ENCODE peak calls at places on chromosomes 11 and 22, in six cellular contexts. One of them, this sample, is unnamed.

GRCh38 chr22:37086184-37086583 is 23.3 kb downstream of the TMPRSS6 start:
- DNase-seq in K562: no peak
- DNase-seq in GM12878: no peak
- DNase-seq in HepG2: no peak
- DNase-seq in H1: no peak
- DNase-seq in SK-N-SH: no peak
- DNase-seq in this sample: no peak

GRCh38 chr11:129323896-129324522 is 51.6 kb upstream of the BARX2 start:
- DNase-seq in H1: no peak
- DNase-seq in SK-N-SH: no peak
- DNase-seq in HepG2: peak; percentile 37
- DNase-seq in K562: no peak
- DNase-seq in GM12878: no peak
- DNase-seq in this sample: peak; percentile 78

GRCh38 chr11:15673408-15673811 is 558.7 kb downstream of the INSC start:
- DNase-seq in GM12878: no peak
- DNase-seq in K562: no peak
- DNase-seq in SK-N-SH: no peak
- DNase-seq in H1: no peak
- DNase-seq in HepG2: no peak
- DNase-seq in this sample: no peak

GRCh38 chr11:47399860-47400812 is 8.3 kb upstream of the SLC39A13 start:
- DNase-seq in GM12878: no peak
- DNase-seq in K562: peak; percentile 89
- DNase-seq in HepG2: no peak
- DNase-seq in SK-N-SH: peak; percentile 82
- DNase-seq in H1: no peak
- DNase-seq in this sample: peak; percentile 37

GRCh38 chr11:14193644-14194043 is 165.3 kb downstream of the RRAS2 start:
- DNase-seq in H1: no peak
- DNase-seq in HepG2: no peak
- DNase-seq in K562: no peak
- DNase-seq in SK-N-SH: no peak
- DNase-seq in GM12878: no peak
- DNase-seq in this sample: no peak

GRCh38 chr11:85771568-85771967 is 39.4 kb downstream of the SYTL2 start:
- DNase-seq in GM12878: no peak
- DNase-seq in HepG2: no peak
- DNase-seq in SK-N-SH: no peak
- DNase-seq in H1: no peak
- DNase-seq in K562: no peak
- DNase-seq in this sample: no peak

GRCh38 chr11:8015753-8016239 is 28.7 kb downstream of the EIF3F start:
- DNase-seq in HepG2: no peak
- DNase-seq in K562: no peak
- DNase-seq in SK-N-SH: no peak
- DNase-seq in GM12878: no peak
- DNase-seq in H1: no peak
- DNase-seq in this sample: no peak

GRCh38 chr22:33853200-33854097 is 66.8 kb downstream of the LARGE1 start:
- DNase-seq in HepG2: peak; percentile 19
- DNase-seq in K562: no peak
- DNase-seq in H1: no peak
- DNase-seq in SK-N-SH: peak; percentile 64
- DNase-seq in GM12878: peak; percentile 53
- DNase-seq in this sample: no peak

GRCh38 chr22:44623771-44624510 is 78.1 kb upstream of the PRR5 start:
- DNase-seq in K562: peak; percentile 25
- DNase-seq in H1: no peak
- DNase-seq in GM12878: no peak
- DNase-seq in HepG2: no peak
- DNase-seq in SK-N-SH: no peak
- DNase-seq in this sample: no peak

GRCh38 chr11:119999220-119999619 is 138.7 kb downstream of the TRIM29 start:
- DNase-seq in SK-N-SH: no peak
- DNase-seq in HepG2: no peak
- DNase-seq in K562: no peak
- DNase-seq in H1: no peak
- DNase-seq in GM12878: no peak
- DNase-seq in this sample: peak; percentile 13

GRCh38 chr22:24894998-24895397 is 51.5 kb downstream of the LHFPL7 start:
- DNase-seq in H1: no peak
- DNase-seq in HepG2: peak; percentile 61
- DNase-seq in GM12878: no peak
- DNase-seq in K562: no peak
- DNase-seq in SK-N-SH: peak; percentile 85
- DNase-seq in this sample: peak; percentile 20

GRCh38 chr11:12090761-12091261 is 19.6 kb upstream of the MICAL2 start:
- DNase-seq in HepG2: no peak
- DNase-seq in K562: no peak
- DNase-seq in SK-N-SH: no peak
- DNase-seq in GM12878: no peak
- DNase-seq in H1: no peak
- DNase-seq in this sample: no peak

GRCh38 chr11:27462543-27462942 is 10.0 kb downstream of the LGR4 start:
- DNase-seq in K562: peak; percentile 30
- DNase-seq in H1: no peak
- DNase-seq in SK-N-SH: no peak
- DNase-seq in GM12878: no peak
- DNase-seq in HepG2: no peak
- DNase-seq in this sample: no peak

GRCh38 chr22:19819209-19819910 is 35.3 kb downstream of the GNB1L start:
- DNase-seq in HepG2: no peak
- DNase-seq in K562: no peak
- DNase-seq in SK-N-SH: no peak
- DNase-seq in H1: no peak
- DNase-seq in GM12878: no peak
- DNase-seq in this sample: no peak

GRCh38 chr11:128503231-128503991 is 83.9 kb downstream of the ETS1 start:
- DNase-seq in SK-N-SH: no peak
- DNase-seq in HepG2: no peak
- DNase-seq in H1: no peak
- DNase-seq in K562: no peak
- DNase-seq in GM12878: no peak
- DNase-seq in this sample: no peak

GRCh38 chr11:126485021-126485781 is 129.7 kb downstream of the ST3GAL4 start:
- DNase-seq in GM12878: no peak
- DNase-seq in K562: no peak
- DNase-seq in H1: no peak
- DNase-seq in SK-N-SH: no peak
- DNase-seq in HepG2: no peak
- DNase-seq in this sample: no peak

GRCh38 chr11:36296925-36297604 is 977 bp downstream of the PRR5L start:
- DNase-seq in HepG2: no peak
- DNase-seq in GM12878: no peak
- DNase-seq in H1: no peak
- DNase-seq in K562: no peak
- DNase-seq in SK-N-SH: no peak
- DNase-seq in this sample: peak; percentile 71

GRCh38 chr11:3849297-3849874 is 6.1 kb upstream of the STIM1 start:
- DNase-seq in GM12878: no peak
- DNase-seq in K562: peak; percentile 57
- DNase-seq in H1: no peak
- DNase-seq in HepG2: peak; percentile 41
- DNase-seq in SK-N-SH: peak; percentile 53
- DNase-seq in this sample: peak; percentile 65

GRCh38 chr22:31173386-31174145 is 13.6 kb downstream of the RNF185 start:
- DNase-seq in H1: no peak
- DNase-seq in GM12878: no peak
- DNase-seq in HepG2: no peak
- DNase-seq in K562: no peak
- DNase-seq in SK-N-SH: no peak
- DNase-seq in this sample: no peak

GRCh38 chr11:129373489-129373953 is 2.1 kb upstream of the BARX2 start:
- DNase-seq in H1: no peak
- DNase-seq in HepG2: no peak
- DNase-seq in GM12878: no peak
- DNase-seq in SK-N-SH: no peak
- DNase-seq in K562: no peak
- DNase-seq in this sample: no peak

GRCh38 chr22:22692707-22693530 is 48.5 kb downstream of the GGTLC2 start:
- DNase-seq in K562: peak; percentile 98
- DNase-seq in GM12878: no peak
- DNase-seq in H1: no peak
- DNase-seq in HepG2: peak; percentile 45
- DNase-seq in SK-N-SH: peak; percentile 54
- DNase-seq in this sample: peak; percentile 20

DNA sequence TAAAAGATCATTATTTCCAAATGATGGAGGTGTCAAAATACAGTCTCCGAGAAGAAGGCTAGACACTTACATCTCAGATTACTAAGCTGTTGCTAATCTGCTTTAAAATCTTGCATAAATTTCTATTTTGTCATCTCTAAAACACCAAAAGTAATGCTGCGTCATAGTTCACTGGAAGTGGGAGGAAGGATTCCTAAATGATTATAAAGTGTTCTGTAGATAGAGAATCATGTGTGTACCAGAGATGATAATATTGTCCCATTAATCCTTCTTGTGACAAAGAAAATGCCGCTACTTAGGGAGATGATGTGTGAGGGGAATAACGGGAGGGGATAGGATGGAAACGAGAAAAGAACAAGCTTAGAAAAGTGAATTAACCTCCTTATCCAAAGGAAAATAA is 268.6 kb downstream of the JRKL start:
- DNase-seq in GM12878: no peak
- DNase-seq in H1: no peak
- DNase-seq in HepG2: no peak
- DNase-seq in K562: peak; percentile 10
- DNase-seq in SK-N-SH: no peak
- DNase-seq in this sample: no peak
- TF ChIP-seq CTCF in GM12878: no peak
- TF ChIP-seq CTCF in H1: no peak
- TF ChIP-seq CTCF in HepG2: no peak
- TF ChIP-seq CTCF in K562: no peak
- TF ChIP-seq CTCF in SK-N-SH: no peak
- TF ChIP-seq CTCF in this sample: no peak

GRCh38 chr11:114163830-114164401 is 104.4 kb downstream of the ZBTB16 start:
- DNase-seq in K562: no peak
- DNase-seq in H1: no peak
- DNase-seq in GM12878: no peak
- DNase-seq in HepG2: no peak
- DNase-seq in SK-N-SH: no peak
- DNase-seq in this sample: peak; percentile 50

GRCh38 chr11:114162719-114163123 is 103.2 kb downstream of the ZBTB16 start:
- DNase-seq in K562: no peak
- DNase-seq in HepG2: no peak
- DNase-seq in SK-N-SH: peak; percentile 78
- DNase-seq in GM12878: no peak
- DNase-seq in H1: no peak
- DNase-seq in this sample: no peak

GRCh38 chr11:114161486-114162250 is 102.2 kb downstream of the ZBTB16 start:
- DNase-seq in HepG2: no peak
- DNase-seq in K562: no peak
- DNase-seq in GM12878: no peak
- DNase-seq in SK-N-SH: no peak
- DNase-seq in H1: no peak
- DNase-seq in this sample: no peak

GRCh38 chr11:114164546-114164945 is 105.0 kb downstream of the ZBTB16 start:
- DNase-seq in SK-N-SH: no peak
- DNase-seq in K562: no peak
- DNase-seq in HepG2: no peak
- DNase-seq in H1: no peak
- DNase-seq in GM12878: no peak
- DNase-seq in this sample: no peak

GRCh38 chr11:114163231-114163631 is 103.7 kb downstream of the ZBTB16 start:
- DNase-seq in GM12878: no peak
- DNase-seq in SK-N-SH: no peak
- DNase-seq in H1: no peak
- DNase-seq in K562: no peak
- DNase-seq in HepG2: no peak
- DNase-seq in this sample: no peak
- TF ChIP-seq GABPA in GM12878: no peak
- TF ChIP-seq GABPA in SK-N-SH: no peak
- TF ChIP-seq GABPA in H1: no peak
- TF ChIP-seq GABPA in K562: no peak
- TF ChIP-seq GABPA in HepG2: no peak
- TF ChIP-seq GABPA in this sample: no peak

DNA sequence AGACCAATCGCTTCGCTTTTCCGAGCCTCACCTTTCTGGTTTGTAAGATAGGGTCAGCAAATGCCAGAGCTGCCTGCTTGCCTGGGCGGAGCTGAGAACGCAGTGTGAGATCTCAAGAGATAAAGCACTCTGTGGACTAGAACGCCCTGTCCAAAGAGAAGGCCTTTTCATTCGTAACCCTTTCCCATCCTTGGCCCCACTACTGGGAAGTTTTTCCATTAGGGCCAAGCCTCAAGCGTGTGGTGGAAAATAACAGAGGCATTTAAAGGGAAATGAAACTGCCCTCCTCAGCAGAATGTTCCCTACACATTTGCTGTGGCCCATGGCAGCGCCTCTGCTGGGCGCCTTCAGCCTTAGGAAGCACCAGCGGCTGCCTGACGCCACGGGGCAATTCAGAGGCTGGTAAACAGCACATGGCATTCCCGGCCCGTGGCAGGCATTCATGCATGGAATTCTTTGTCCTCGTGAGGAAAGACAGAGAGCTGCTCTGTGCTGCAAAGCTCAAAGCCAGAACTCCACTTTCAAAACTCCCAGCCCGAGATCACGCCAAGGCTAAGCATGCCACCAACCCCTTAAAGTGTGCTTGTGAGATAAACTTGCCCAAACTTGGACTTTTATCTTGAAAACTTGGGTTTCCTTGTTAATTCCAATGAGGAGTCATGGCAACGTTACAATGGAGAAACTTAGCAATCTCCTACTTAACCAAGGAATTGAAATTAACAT is 38.1 kb downstream of the AHNAK start:
- DNase-seq in HepG2: peak; percentile 88
- DNase-seq in GM12878: no peak
- DNase-seq in K562: peak; percentile 50
- DNase-seq in SK-N-SH: peak; percentile 65
- DNase-seq in H1: peak; percentile 43
- DNase-seq in this sample: no peak
- TF ChIP-seq CTCF in HepG2: peak; percentile 67
- TF ChIP-seq CTCF in GM12878: peak; percentile 34
- TF ChIP-seq CTCF in K562: peak; percentile 61
- TF ChIP-seq CTCF in SK-N-SH: peak; percentile 44
- TF ChIP-seq CTCF in H1: peak; percentile 68
- TF ChIP-seq CTCF in this sample: peak; percentile 48

DNA sequence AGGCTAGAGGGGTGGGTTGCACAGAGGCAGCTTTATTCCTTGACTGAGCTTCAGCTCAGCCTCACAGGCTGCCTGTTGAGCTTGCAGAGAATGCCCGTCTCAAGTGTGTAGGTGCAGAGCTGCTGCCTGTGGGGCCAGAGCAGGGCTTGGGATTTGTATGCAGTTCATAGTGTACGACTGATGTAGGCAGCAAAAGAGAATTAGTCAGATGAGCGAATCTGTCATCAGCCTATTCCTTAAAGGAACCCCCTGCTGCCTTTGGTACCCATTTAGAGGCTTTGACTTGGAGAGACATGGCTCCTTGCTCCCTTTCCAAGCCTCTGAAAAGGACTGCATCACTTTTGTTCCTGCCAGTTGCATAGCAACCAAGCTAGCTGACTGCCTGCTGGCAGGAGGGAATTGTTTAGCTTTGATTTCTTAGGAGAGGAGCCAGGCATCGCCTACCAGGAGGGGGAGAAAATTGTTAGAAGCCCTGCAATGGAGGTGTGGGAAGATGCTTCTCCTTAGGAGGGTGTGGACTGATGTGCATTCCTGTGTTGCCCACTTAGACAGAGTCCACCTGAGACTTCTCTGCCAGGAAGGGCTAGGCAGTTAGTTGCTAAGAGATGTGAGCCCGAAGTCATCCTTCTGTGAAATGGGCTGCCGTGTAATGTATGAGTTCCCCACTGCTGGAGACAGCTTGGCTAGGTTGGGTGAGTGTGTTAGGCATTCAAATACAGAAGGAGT is 10.9 kb downstream of the ACO2 start:
- DNase-seq in SK-N-SH: no peak
- DNase-seq in HepG2: no peak
- DNase-seq in H1: peak; percentile 21
- DNase-seq in K562: no peak
- DNase-seq in GM12878: no peak
- DNase-seq in this sample: no peak
- TF ChIP-seq GABPA in SK-N-SH: no peak
- TF ChIP-seq GABPA in HepG2: no peak
- TF ChIP-seq GABPA in H1: no peak
- TF ChIP-seq GABPA in K562: no peak
- TF ChIP-seq GABPA in GM12878: no peak
- TF ChIP-seq GABPA in this sample: no peak

This sample was measured in HL-60.